ENCODE peak calls at places on chromosomes 6 and 20, in six cellular contexts. One of them, this sample, is unnamed.
A peak's percentile ranks its signal among the peaks of the same experiment; 100 is the strongest.

GRCh38 chr6:132190097-132190814 is 211.0 kb downstream of the MOXD1 start:
- DNase-seq in left colon: no peak
- DNase-seq in hepatic stellate cell: no peak
- DNase-seq in heart left ventricle: no peak
- DNase-seq in stimulated activated effector memory CD8-positive, alpha-beta T cell treated with anti-CD3 and anti-CD28 coated beads, Interleukin-12 subunit alpha, Interleukin-12 subunit beta, amount 100 ng/mL, for 72 hours: no peak
- DNase-seq in kidney epithelial cell: no peak
- DNase-seq in this sample: no peak

GRCh38 chr20:37894454-37894853 is 8.5 kb upstream of the VSTM2L start:
- DNase-seq in left colon: no peak
- DNase-seq in hepatic stellate cell: no peak
- DNase-seq in stimulated activated effector memory CD8-positive, alpha-beta T cell treated with anti-CD3 and anti-CD28 coated beads, Interleukin-12 subunit alpha, Interleukin-12 subunit beta, amount 100 ng/mL, for 72 hours: no peak
- DNase-seq in kidney epithelial cell: no peak
- DNase-seq in heart left ventricle: no peak
- DNase-seq in this sample: no peak

GRCh38 chr6:47042238-47042843 is at the start of gene ADGRF1:
- DNase-seq in stimulated activated effector memory CD8-positive, alpha-beta T cell treated with anti-CD3 and anti-CD28 coated beads, Interleukin-12 subunit alpha, Interleukin-12 subunit beta, amount 100 ng/mL, for 72 hours: no peak
- DNase-seq in hepatic stellate cell: no peak
- DNase-seq in kidney epithelial cell: peak; percentile 52
- DNase-seq in heart left ventricle: no peak
- DNase-seq in left colon: peak; percentile 58
- DNase-seq in this sample: no peak

GRCh38 chr6:1952726-1953360 is 292.6 kb downstream of the GMDS start:
- DNase-seq in hepatic stellate cell: peak; percentile 57
- DNase-seq in kidney epithelial cell: peak; percentile 97
- DNase-seq in stimulated activated effector memory CD8-positive, alpha-beta T cell treated with anti-CD3 and anti-CD28 coated beads, Interleukin-12 subunit alpha, Interleukin-12 subunit beta, amount 100 ng/mL, for 72 hours: no peak
- DNase-seq in left colon: no peak
- DNase-seq in heart left ventricle: no peak
- DNase-seq in this sample: peak; percentile 67

GRCh38 chr6:107956586-107957164 is 1.3 kb downstream of the SEC63 start:
- DNase-seq in hepatic stellate cell: peak; percentile 49
- DNase-seq in heart left ventricle: no peak
- DNase-seq in stimulated activated effector memory CD8-positive, alpha-beta T cell treated with anti-CD3 and anti-CD28 coated beads, Interleukin-12 subunit alpha, Interleukin-12 subunit beta, amount 100 ng/mL, for 72 hours: no peak
- DNase-seq in kidney epithelial cell: no peak
- DNase-seq in left colon: no peak
- DNase-seq in this sample: no peak

GRCh38 chr6:20672038-20672437 is 137.8 kb downstream of the CDKAL1 start:
- DNase-seq in hepatic stellate cell: no peak
- DNase-seq in heart left ventricle: no peak
- DNase-seq in kidney epithelial cell: no peak
- DNase-seq in stimulated activated effector memory CD8-positive, alpha-beta T cell treated with anti-CD3 and anti-CD28 coated beads, Interleukin-12 subunit alpha, Interleukin-12 subunit beta, amount 100 ng/mL, for 72 hours: no peak
- DNase-seq in left colon: no peak
- DNase-seq in this sample: no peak

GRCh38 chr6:108133594-108134179 is 32.1 kb upstream of the NR2E1 start:
- DNase-seq in left colon: peak; percentile 54
- DNase-seq in hepatic stellate cell: peak; percentile 78
- DNase-seq in stimulated activated effector memory CD8-positive, alpha-beta T cell treated with anti-CD3 and anti-CD28 coated beads, Interleukin-12 subunit alpha, Interleukin-12 subunit beta, amount 100 ng/mL, for 72 hours: no peak
- DNase-seq in heart left ventricle: peak; percentile 70
- DNase-seq in kidney epithelial cell: peak; percentile 66
- DNase-seq in this sample: peak; percentile 75

GRCh38 chr20:49642808-49643207 is 70.9 kb downstream of the B4GALT5 start:
- DNase-seq in stimulated activated effector memory CD8-positive, alpha-beta T cell treated with anti-CD3 and anti-CD28 coated beads, Interleukin-12 subunit alpha, Interleukin-12 subunit beta, amount 100 ng/mL, for 72 hours: no peak
- DNase-seq in hepatic stellate cell: no peak
- DNase-seq in heart left ventricle: no peak
- DNase-seq in kidney epithelial cell: no peak
- DNase-seq in left colon: no peak
- DNase-seq in this sample: no peak

GRCh38 chr6:12886961-12887775 is 170.6 kb downstream of the PHACTR1 start:
- DNase-seq in heart left ventricle: no peak
- DNase-seq in left colon: no peak
- DNase-seq in stimulated activated effector memory CD8-positive, alpha-beta T cell treated with anti-CD3 and anti-CD28 coated beads, Interleukin-12 subunit alpha, Interleukin-12 subunit beta, amount 100 ng/mL, for 72 hours: no peak
- DNase-seq in hepatic stellate cell: no peak
- DNase-seq in kidney epithelial cell: peak; percentile 21
- DNase-seq in this sample: no peak

GRCh38 chr6:66628917-66629316 is 921.9 kb upstream of the EYS start:
- DNase-seq in stimulated activated effector memory CD8-positive, alpha-beta T cell treated with anti-CD3 and anti-CD28 coated beads, Interleukin-12 subunit alpha, Interleukin-12 subunit beta, amount 100 ng/mL, for 72 hours: no peak
- DNase-seq in left colon: no peak
- DNase-seq in hepatic stellate cell: no peak
- DNase-seq in kidney epithelial cell: no peak
- DNase-seq in heart left ventricle: no peak
- DNase-seq in this sample: no peak

GRCh38 chr6:111113731-111114438 is 26.6 kb downstream of the SLC16A10 start:
- DNase-seq in stimulated activated effector memory CD8-positive, alpha-beta T cell treated with anti-CD3 and anti-CD28 coated beads, Interleukin-12 subunit alpha, Interleukin-12 subunit beta, amount 100 ng/mL, for 72 hours: no peak
- DNase-seq in heart left ventricle: peak; percentile 66
- DNase-seq in hepatic stellate cell: no peak
- DNase-seq in kidney epithelial cell: no peak
- DNase-seq in left colon: no peak
- DNase-seq in this sample: no peak

GRCh38 chr6:148915889-148916288 is 169.1 kb downstream of the UST start:
- DNase-seq in heart left ventricle: no peak
- DNase-seq in kidney epithelial cell: no peak
- DNase-seq in left colon: no peak
- DNase-seq in hepatic stellate cell: no peak
- DNase-seq in stimulated activated effector memory CD8-positive, alpha-beta T cell treated with anti-CD3 and anti-CD28 coated beads, Interleukin-12 subunit alpha, Interleukin-12 subunit beta, amount 100 ng/mL, for 72 hours: no peak
- DNase-seq in this sample: no peak

GRCh38 chr20:24442909-24443308 is 26.5 kb upstream of the SYNDIG1 start:
- DNase-seq in hepatic stellate cell: no peak
- DNase-seq in left colon: no peak
- DNase-seq in stimulated activated effector memory CD8-positive, alpha-beta T cell treated with anti-CD3 and anti-CD28 coated beads, Interleukin-12 subunit alpha, Interleukin-12 subunit beta, amount 100 ng/mL, for 72 hours: no peak
- DNase-seq in kidney epithelial cell: no peak
- DNase-seq in heart left ventricle: no peak
- DNase-seq in this sample: no peak

GRCh38 chr6:156597130-156597529 is 180.0 kb upstream of the ARID1B start:
- DNase-seq in hepatic stellate cell: no peak
- DNase-seq in left colon: no peak
- DNase-seq in kidney epithelial cell: no peak
- DNase-seq in stimulated activated effector memory CD8-positive, alpha-beta T cell treated with anti-CD3 and anti-CD28 coated beads, Interleukin-12 subunit alpha, Interleukin-12 subunit beta, amount 100 ng/mL, for 72 hours: no peak
- DNase-seq in heart left ventricle: no peak
- DNase-seq in this sample: no peak

GRCh38 chr6:34798057-34798456 is 6.2 kb downstream of the BLTP3A start:
- DNase-seq in stimulated activated effector memory CD8-positive, alpha-beta T cell treated with anti-CD3 and anti-CD28 coated beads, Interleukin-12 subunit alpha, Interleukin-12 subunit beta, amount 100 ng/mL, for 72 hours: no peak
- DNase-seq in heart left ventricle: no peak
- DNase-seq in left colon: no peak
- DNase-seq in hepatic stellate cell: no peak
- DNase-seq in kidney epithelial cell: no peak
- DNase-seq in this sample: no peak

GRCh38 chr6:33116881-33117711 is 41.3 kb downstream of the HLA-DPB1 start:
- DNase-seq in kidney epithelial cell: no peak
- DNase-seq in heart left ventricle: no peak
- DNase-seq in hepatic stellate cell: no peak
- DNase-seq in left colon: no peak
- DNase-seq in stimulated activated effector memory CD8-positive, alpha-beta T cell treated with anti-CD3 and anti-CD28 coated beads, Interleukin-12 subunit alpha, Interleukin-12 subunit beta, amount 100 ng/mL, for 72 hours: no peak
- DNase-seq in this sample: no peak

GRCh38 chr6:10099086-10099499 is 315.8 kb downstream of the TFAP2A start:
- DNase-seq in kidney epithelial cell: no peak
- DNase-seq in hepatic stellate cell: no peak
- DNase-seq in stimulated activated effector memory CD8-positive, alpha-beta T cell treated with anti-CD3 and anti-CD28 coated beads, Interleukin-12 subunit alpha, Interleukin-12 subunit beta, amount 100 ng/mL, for 72 hours: no peak
- DNase-seq in heart left ventricle: peak; percentile 56
- DNase-seq in left colon: peak; percentile 24
- DNase-seq in this sample: no peak

GRCh38 chr6:96116674-96117073 is 100.9 kb downstream of the FUT9 start:
- DNase-seq in kidney epithelial cell: no peak
- DNase-seq in stimulated activated effector memory CD8-positive, alpha-beta T cell treated with anti-CD3 and anti-CD28 coated beads, Interleukin-12 subunit alpha, Interleukin-12 subunit beta, amount 100 ng/mL, for 72 hours: no peak
- DNase-seq in heart left ventricle: no peak
- DNase-seq in hepatic stellate cell: no peak
- DNase-seq in left colon: no peak
- DNase-seq in this sample: no peak

GRCh38 chr6:125732398-125732797 is 17.0 kb upstream of the HEY2 start:
- DNase-seq in heart left ventricle: no peak
- DNase-seq in left colon: no peak
- DNase-seq in hepatic stellate cell: no peak
- DNase-seq in kidney epithelial cell: no peak
- DNase-seq in stimulated activated effector memory CD8-positive, alpha-beta T cell treated with anti-CD3 and anti-CD28 coated beads, Interleukin-12 subunit alpha, Interleukin-12 subunit beta, amount 100 ng/mL, for 72 hours: no peak
- DNase-seq in this sample: no peak

This sample was measured in H54.